ENCODE peak calls at places on chromosomes 3 and 15, in nine cellular contexts. J is GM23248, C is fibroblast of lung, G is neuronal stem cell, Y is endodermal cell, D is tibial artery, T is thoracic aorta, N is astrocyte, Q is ovary. B is an unnamed sample.

GRCh38 chr3:175102161-175102560 is 243.0 kb downstream of the NAALADL2 start:
- DNase-seq in J (no peak), C (no peak), G (no peak), Y (no peak), D (no peak), T (no peak), N (no peak), Q (no peak), B (no peak)

GRCh38 chr15:72207576-72208085 is 10.0 kb upstream of the GRAMD2A start:
- DNase-seq in J (no peak), C (no peak), G (no peak), Y (no peak), D (peak), T (no peak), N (no peak), Q (no peak), B (no peak)

GRCh38 chr3:124119056-124119721 is 127.3 kb upstream of the ROPN1 start:
- DNase-seq in J (peak), C (peak), G (no peak), Y (no peak), D (no peak), T (no peak), N (peak), Q (no peak), B (no peak)

GRCh38 chr3:154334973-154335420 is 10.7 kb upstream of the DHX36 start:
- DNase-seq in J (peak), C (peak), G (no peak), Y (no peak), D (no peak), T (no peak), N (peak), Q (no peak), B (no peak)

GRCh38 chr15:81751321-81751720 is 294.5 kb downstream of the MEX3B start:
- DNase-seq in J (no peak), C (no peak), G (no peak), Y (no peak), D (no peak), T (no peak), N (no peak), Q (no peak), B (peak)

GRCh38 chr3:172388412-172389078 is 59.7 kb downstream of the GHSR start:
- DNase-seq in J (no peak), C (no peak), G (no peak), Y (no peak), D (no peak), T (no peak), N (no peak), Q (no peak), B (no peak)

GRCh38 chr15:39503526-39503925 is 77.4 kb upstream of the THBS1 start:
- DNase-seq in J (no peak), C (no peak), G (no peak), Y (no peak), D (no peak), T (no peak), N (no peak), Q (no peak), B (no peak)

GRCh38 chr15:63945005-63945788 is 101.1 kb downstream of the DAPK2 start:
- DNase-seq in J (peak), C (peak), G (peak), Y (peak), D (peak), T (no peak), N (no peak), Q (peak), B (peak)

GRCh38 chr3:113678773-113679172 is 17.7 kb downstream of the USF3 start:
- DNase-seq in J (no peak), C (no peak), G (no peak), Y (no peak), D (no peak), T (no peak), N (no peak), Q (no peak), B (no peak)

GRCh38 chr15:51100785-51101489 is 6.2 kb upstream of the TNFAIP8L3 start:
- DNase-seq in J (no peak), C (no peak), G (no peak), Y (peak), D (no peak), T (no peak), N (no peak), Q (no peak), B (no peak)

GRCh38 chr15:42155546-42156265 is 730 bp downstream of the PLA2G4F start:
- DNase-seq in J (no peak), C (no peak), G (no peak), Y (no peak), D (peak), T (no peak), N (no peak), Q (no peak), B (no peak)
- H3K27ac ChIP-seq in J (no peak), C (no peak), G (no peak), Y (no peak), D (no peak), T (no peak), N (no peak), Q (no peak), B (no peak)

GRCh38 chr15:67082007-67082536 is 16.7 kb downstream of the SMAD3 start:
- DNase-seq in J (no peak), C (no peak), G (no peak), Y (no peak), D (no peak), T (no peak), N (no peak), Q (no peak), B (no peak)
- H3K27ac ChIP-seq in J (peak), C (peak), G (no peak), Y (no peak), D (peak), T (no peak), N (peak), Q (no peak), B (no peak)

GRCh38 chr15:100733088-100733487 is 130.7 kb downstream of the ASB7 start:
- DNase-seq in J (peak), C (peak), G (no peak), Y (no peak), D (no peak), T (no peak), N (peak), Q (no peak), B (no peak)
- H3K27ac ChIP-seq in J (peak), C (peak), G (no peak), Y (no peak), D (no peak), T (no peak), N (peak), Q (no peak), B (no peak)

DNA sequence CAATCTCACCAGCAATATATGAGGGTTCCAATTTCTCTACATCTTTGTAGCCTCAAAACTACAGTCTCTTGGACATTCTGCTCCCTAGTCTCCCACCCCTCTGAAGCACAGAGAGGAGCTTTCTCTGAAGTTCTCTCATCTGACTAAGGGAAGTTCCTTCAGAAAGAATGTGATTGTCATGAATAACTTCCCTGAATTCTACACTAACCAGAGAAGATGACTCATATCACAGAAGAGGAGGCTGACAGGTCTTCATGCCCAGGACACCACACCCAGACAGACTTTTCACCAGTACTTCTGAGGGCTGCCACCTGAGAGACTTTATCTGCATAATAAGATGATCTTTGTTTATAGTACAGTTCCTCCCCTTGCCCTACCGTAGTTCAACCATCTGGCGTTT is 52.8 kb downstream of the CDIN1 start:
- DNase-seq in J (peak), C (peak), G (no peak), Y (no peak), D (no peak), T (no peak), N (peak), Q (no peak), B (no peak)
- H3K27ac ChIP-seq in J (peak), C (peak), G (no peak), Y (no peak), D (no peak), T (no peak), N (no peak), Q (no peak), B (no peak)

GRCh38 chr3:42846682-42847522 is 28.8 kb downstream of the CYP8B1 start:
- DNase-seq in J (no peak), C (no peak), G (no peak), Y (no peak), D (no peak), T (no peak), N (no peak), Q (no peak), B (no peak)

GRCh38 chr3:42841332-42841731 is 32.1 kb downstream of the ACKR2 start:
- DNase-seq in J (no peak), C (no peak), G (no peak), Y (no peak), D (no peak), T (no peak), N (no peak), Q (no peak), B (no peak)

GRCh38 chr3:42847731-42848130 is 27.9 kb downstream of the CYP8B1 start:
- DNase-seq in J (no peak), C (no peak), G (no peak), Y (no peak), D (no peak), T (no peak), N (no peak), Q (no peak), B (no peak)

GRCh38 chr3:42843730-42844713 is 31.7 kb downstream of the CYP8B1 start:
- DNase-seq in J (no peak), C (no peak), G (no peak), Y (peak), D (peak), T (no peak), N (no peak), Q (no peak), B (peak)

DNA sequence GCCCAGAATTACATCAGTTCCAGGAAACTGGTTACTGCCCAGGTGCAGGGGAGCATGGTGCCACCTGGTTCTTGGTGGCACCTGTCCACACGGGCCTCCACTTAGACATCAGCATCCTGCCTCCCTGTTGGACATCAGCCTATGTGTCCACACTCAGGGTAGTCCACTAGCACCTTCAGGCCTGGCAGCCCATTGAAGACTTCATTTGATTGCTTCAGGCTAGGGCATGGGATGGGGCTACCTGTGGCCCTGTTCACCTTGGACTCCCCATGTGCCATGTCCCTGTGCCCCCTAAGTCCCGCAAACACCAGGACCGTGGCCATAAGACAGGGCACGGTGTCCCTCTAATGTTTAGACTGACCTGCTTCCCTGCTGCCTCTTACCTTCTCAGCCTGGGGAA is 30.9 kb downstream of the CYP8B1 start:
- DNase-seq in J (no peak), C (no peak), G (no peak), Y (no peak), D (no peak), T (no peak), N (no peak), Q (no peak), B (no peak)
- H3K27ac ChIP-seq in J (no peak), C (no peak), G (no peak), Y (no peak), D (peak), T (peak), N (no peak), Q (no peak), B (no peak)

B was measured in substantia nigra.